ENCODE peak calls at places on chromosome 21, in seven cellular contexts. N is Peyer's patch, O is cardiac muscle cell, G is B cell, M is thoracic aorta, Q is fibroblast of the aortic adventitia, P is upper lobe of right lung. Z is an unnamed sample.

GRCh38 chr21:26909972-26910371 is 56.9 kb downstream of the ADAMTS5 start:
- DNase-seq in N (no peak), O (peak), G (no peak), M (no peak), Q (no peak), P (no peak), Z (peak)

GRCh38 chr21:22609802-22610201 is 1611.6 kb downstream of the NCAM2 start:
- DNase-seq in N (no peak), O (no peak), G (no peak), M (no peak), Q (no peak), P (no peak), Z (no peak)

GRCh38 chr21:38661296-38662223 is 144.2 kb upstream of the ETS2 start:
- DNase-seq in N (peak), O (peak), G (peak), M (no peak), Q (peak), P (peak), Z (peak)

GRCh38 chr21:46613391-46613790 is 8.5 kb upstream of the S100B start:
- DNase-seq in N (no peak), O (no peak), G (no peak), M (no peak), Q (no peak), P (no peak), Z (no peak)

GRCh38 chr21:31885146-31885545 is 12.3 kb downstream of the HUNK start:
- DNase-seq in N (no peak), O (no peak), G (no peak), M (no peak), Q (no peak), P (no peak), Z (no peak)

GRCh38 chr21:32626633-32627196 is 14.5 kb upstream of the CFAP298 start:
- DNase-seq in N (no peak), O (peak), G (no peak), M (no peak), Q (peak), P (no peak), Z (peak)

GRCh38 chr21:42220138-42220701 is 1.3 kb downstream of the ABCG1 start:
- DNase-seq in N (peak), O (peak), G (peak), M (no peak), Q (peak), P (no peak), Z (peak)

GRCh38 chr21:20997633-20998455 is at the start of gene NCAM2:
- DNase-seq in N (peak), O (peak), G (peak), M (no peak), Q (peak), P (peak), Z (peak)

GRCh38 chr21:29453511-29453910 is 154.8 kb downstream of the BACH1 start:
- DNase-seq in N (no peak), O (no peak), G (no peak), M (no peak), Q (no peak), P (no peak), Z (no peak)

GRCh38 chr21:16363563-16363962 is 633.8 kb downstream of the USP25 start:
- DNase-seq in N (no peak), O (no peak), G (no peak), M (no peak), Q (no peak), P (no peak), Z (no peak)

GRCh38 chr21:24023936-24024335 is 1583.3 kb downstream of the MRPL39 start:
- DNase-seq in N (no peak), O (no peak), G (no peak), M (no peak), Q (no peak), P (no peak), Z (no peak)

GRCh38 chr21:39251326-39251725 is 62.1 kb downstream of the BRWD1 start:
- DNase-seq in N (no peak), O (peak), G (no peak), M (no peak), Q (peak), P (no peak), Z (no peak)

GRCh38 chr21:41601573-41602371 is 93.8 kb upstream of the TMPRSS2 start:
- DNase-seq in N (no peak), O (peak), G (no peak), M (no peak), Q (peak), P (peak), Z (no peak)

GRCh38 chr21:31397515-31397926 is 53.5 kb upstream of the TIAM1 start:
- DNase-seq in N (no peak), O (peak), G (no peak), M (no peak), Q (peak), P (no peak), Z (no peak)

GRCh38 chr21:34795152-34796141 is 126.7 kb downstream of the CLIC6 start:
- DNase-seq in N (peak), O (peak), G (no peak), M (no peak), Q (peak), P (no peak), Z (no peak)

GRCh38 chr21:18759751-18760161 is 356.2 kb upstream of the TMPRSS15 start:
- DNase-seq in N (no peak), O (no peak), G (no peak), M (no peak), Q (no peak), P (no peak), Z (no peak)

GRCh38 chr21:33412832-33413519 is 9.8 kb downstream of the IFNGR2 start:
- DNase-seq in N (peak), O (no peak), G (no peak), M (no peak), Q (no peak), P (no peak), Z (no peak)

GRCh38 chr21:28793043-28793442 is 199.6 kb downstream of the LTN1 start:
- DNase-seq in N (no peak), O (peak), G (no peak), M (no peak), Q (peak), P (no peak), Z (peak)

GRCh38 chr21:35357041-35357780 is 308.1 kb upstream of the RUNX1 start:
- DNase-seq in N (no peak), O (no peak), G (no peak), M (no peak), Q (no peak), P (no peak), Z (no peak)

GRCh38 chr21:40315647-40316046 is 448.4 kb downstream of the PCP4 start:
- DNase-seq in N (no peak), O (no peak), G (no peak), M (no peak), Q (no peak), P (no peak), Z (no peak)

GRCh38 chr21:41766051-41766882 is 585 bp downstream of the RIPK4 start:
- DNase-seq in N (peak), O (peak), G (peak), M (no peak), Q (no peak), P (no peak), Z (no peak)

GRCh38 chr21:32674731-32675130 is 53.1 kb downstream of the SYNJ1 start:
- DNase-seq in N (no peak), O (no peak), G (no peak), M (no peak), Q (no peak), P (no peak), Z (no peak)

GRCh38 chr21:44800103-44800502 is 1.5 kb downstream of the UBE2G2 start:
- DNase-seq in N (no peak), O (peak), G (no peak), M (no peak), Q (peak), P (no peak), Z (no peak)
- TF ChIP-seq CTCF in N (peak), O (peak), G (no peak), M (no peak), Q (peak), P (peak), Z (peak)

GRCh38 chr21:43727571-43728466 is 8.9 kb downstream of the PDXK start:
- DNase-seq in N (peak), O (peak), G (peak), M (no peak), Q (no peak), P (peak), Z (no peak)
- TF ChIP-seq CTCF in N (no peak), O (peak), G (no peak), M (no peak), Q (no peak), P (peak), Z (peak)

GRCh38 chr21:44578371-44579055 is 1.9 kb downstream of the KRTAP10-5 start:
- DNase-seq in N (no peak), O (no peak), G (no peak), M (no peak), Q (no peak), P (peak), Z (no peak)

GRCh38 chr21:44576025-44576420 is 2.5 kb downstream of the KRTAP10-4 start:
- DNase-seq in N (no peak), O (no peak), G (no peak), M (no peak), Q (no peak), P (no peak), Z (no peak)

GRCh38 chr21:44574457-44575306 is 1.2 kb downstream of the KRTAP10-4 start:
- DNase-seq in N (peak), O (no peak), G (no peak), M (no peak), Q (no peak), P (peak), Z (no peak)

GRCh38 chr21:44572959-44573583 is 458 bp upstream of the KRTAP10-4 start:
- DNase-seq in N (no peak), O (no peak), G (no peak), M (no peak), Q (no peak), P (peak), Z (peak)

DNA sequence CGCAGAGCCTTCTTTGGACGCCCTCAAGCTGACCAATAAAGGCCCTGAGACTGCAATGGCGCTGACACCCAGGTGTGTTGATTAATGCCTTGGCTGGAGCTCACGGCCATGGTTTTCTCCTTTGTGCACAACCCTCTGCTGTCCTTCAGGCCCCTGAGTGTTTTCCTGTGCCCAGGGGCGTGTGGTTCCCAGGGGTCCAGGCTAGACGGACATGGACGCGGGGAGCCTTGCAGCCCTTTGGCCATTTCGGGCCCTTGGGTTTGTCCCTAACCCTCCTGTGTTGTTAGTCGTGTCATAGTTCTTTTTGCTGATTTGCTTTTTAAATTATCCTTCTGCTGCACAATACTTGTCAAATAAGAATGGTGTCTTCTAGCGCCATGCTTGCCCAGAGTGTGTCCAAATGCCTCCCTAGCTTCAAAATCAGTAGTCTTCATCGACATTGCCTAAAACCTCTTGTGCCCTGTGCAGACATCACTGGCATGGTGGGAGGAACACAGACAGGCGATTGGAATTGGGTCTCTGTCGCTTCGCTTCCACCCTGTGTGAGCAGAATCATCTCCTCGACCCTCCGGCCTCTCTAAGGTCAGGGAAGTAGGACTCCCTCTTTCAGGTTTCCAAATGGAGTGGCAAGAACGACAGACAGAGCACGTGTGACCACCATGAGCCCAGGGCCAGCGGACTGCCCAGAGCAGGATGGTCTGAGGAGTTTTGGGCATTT is 1.9 kb downstream of the KRTAP10-4 start:
- DNase-seq in N (no peak), O (no peak), G (no peak), M (no peak), Q (no peak), P (no peak), Z (no peak)
- TF ChIP-seq CTCF in N (no peak), O (no peak), G (no peak), M (no peak), Q (no peak), P (no peak), Z (no peak)

GRCh38 chr21:19781881-19782652 is 1216.1 kb upstream of the NCAM2 start:
- DNase-seq in N (no peak), O (no peak), G (no peak), M (no peak), Q (no peak), P (no peak), Z (no peak)
- TF ChIP-seq CTCF in N (no peak), O (no peak), G (no peak), M (no peak), Q (no peak), P (no peak), Z (no peak)

GRCh38 chr21:17513214-17514123 is 626 bp downstream of the CXADR start:
- DNase-seq in N (peak), O (peak), G (no peak), M (no peak), Q (peak), P (peak), Z (peak)
- TF ChIP-seq CTCF in N (no peak), O (no peak), G (no peak), M (no peak), Q (no peak), P (no peak), Z (no peak)

DNA sequence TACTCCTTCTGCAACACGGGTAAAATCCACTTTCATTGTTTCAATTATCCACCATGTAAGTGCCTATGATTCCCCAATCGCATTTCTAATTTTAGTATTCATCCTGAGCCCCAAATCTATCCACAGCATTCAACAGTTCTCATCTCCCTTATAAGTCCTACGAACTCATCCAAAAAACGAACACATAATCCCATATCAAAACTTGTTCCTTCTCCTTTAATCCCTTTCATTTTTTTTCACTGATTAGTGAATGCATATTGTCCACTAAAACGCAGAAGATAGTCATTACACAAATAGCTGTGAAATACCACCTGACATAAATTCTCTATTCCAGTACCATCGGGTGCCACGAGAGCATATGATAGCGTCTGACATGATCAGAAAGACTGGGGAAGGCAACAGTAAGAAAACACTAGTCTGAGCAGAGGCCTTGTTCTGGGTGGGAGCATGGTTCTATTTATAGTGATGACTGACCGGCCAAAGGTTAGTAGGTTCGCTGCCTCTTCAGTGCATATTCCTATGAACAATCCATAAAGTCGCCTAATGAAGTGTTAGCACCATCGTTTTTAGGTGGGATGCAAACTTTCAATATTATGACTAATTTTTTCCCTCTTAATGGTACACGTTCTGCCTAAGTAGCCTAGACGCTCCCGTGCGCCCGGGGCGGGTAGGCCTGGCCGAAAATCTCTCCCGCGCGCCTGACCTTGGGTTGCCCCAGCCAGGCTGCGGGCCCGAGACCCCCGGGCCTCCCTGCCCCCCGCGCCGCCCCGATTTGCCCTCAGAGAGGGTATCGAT is 648 bp downstream of the ATP5PF start:
- DNase-seq in N (no peak), O (peak), G (no peak), M (no peak), Q (peak), P (peak), Z (peak)
- TF ChIP-seq CTCF in N (no peak), O (no peak), G (no peak), M (no peak), Q (no peak), P (no peak), Z (no peak)

DNA sequence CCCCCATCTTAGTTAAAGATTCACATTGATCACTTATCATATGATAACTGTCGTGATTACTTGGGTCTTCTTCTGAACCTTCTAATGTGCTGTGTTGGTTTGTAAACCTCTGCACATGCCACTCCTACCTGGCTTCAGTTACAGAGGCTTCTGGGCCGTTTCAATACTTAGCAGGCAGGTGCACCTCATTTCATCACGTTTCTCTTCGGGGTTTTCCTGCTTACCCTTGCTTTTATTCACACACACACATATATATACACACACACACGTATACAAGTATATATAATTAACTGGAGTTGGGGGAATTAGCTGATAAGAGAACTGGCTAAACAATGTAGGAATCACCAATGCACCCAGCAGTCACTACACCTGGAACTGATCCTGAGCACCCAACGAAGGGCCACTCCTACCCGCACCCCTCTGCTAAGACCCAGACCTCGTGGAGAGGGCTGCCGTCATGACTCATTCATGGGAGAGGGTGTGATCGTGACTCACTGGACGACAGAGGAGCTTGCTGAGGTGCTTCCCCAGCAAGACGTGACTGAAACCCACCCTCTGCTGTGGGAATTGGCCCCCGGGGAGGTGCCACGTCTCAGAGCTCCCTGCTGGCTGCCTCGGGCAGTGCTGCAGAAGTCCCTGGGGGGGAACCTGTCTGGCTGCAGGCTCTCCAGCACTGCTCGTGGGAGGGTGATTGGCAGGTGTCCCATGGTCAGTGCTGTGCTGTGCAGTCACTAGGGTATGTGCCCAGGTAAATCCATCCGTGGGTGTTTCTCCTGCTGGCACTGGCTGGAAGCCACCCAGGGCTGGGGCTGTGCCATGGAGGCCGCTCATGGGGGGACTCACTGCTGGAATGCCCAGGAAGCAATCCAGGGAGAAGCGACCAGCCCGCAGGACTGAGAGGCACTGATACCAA is 166.6 kb downstream of the DYRK1A start:
- DNase-seq in N (no peak), O (no peak), G (no peak), M (no peak), Q (peak), P (no peak), Z (peak)
- TF ChIP-seq CTCF in N (no peak), O (no peak), G (no peak), M (no peak), Q (no peak), P (no peak), Z (peak)

GRCh38 chr21:36661511-36662309 is 37.2 kb upstream of the SIM2 start:
- DNase-seq in N (no peak), O (peak), G (no peak), M (no peak), Q (peak), P (no peak), Z (peak)
- TF ChIP-seq CTCF in N (peak), O (peak), G (no peak), M (no peak), Q (peak), P (peak), Z (peak)

DNA sequence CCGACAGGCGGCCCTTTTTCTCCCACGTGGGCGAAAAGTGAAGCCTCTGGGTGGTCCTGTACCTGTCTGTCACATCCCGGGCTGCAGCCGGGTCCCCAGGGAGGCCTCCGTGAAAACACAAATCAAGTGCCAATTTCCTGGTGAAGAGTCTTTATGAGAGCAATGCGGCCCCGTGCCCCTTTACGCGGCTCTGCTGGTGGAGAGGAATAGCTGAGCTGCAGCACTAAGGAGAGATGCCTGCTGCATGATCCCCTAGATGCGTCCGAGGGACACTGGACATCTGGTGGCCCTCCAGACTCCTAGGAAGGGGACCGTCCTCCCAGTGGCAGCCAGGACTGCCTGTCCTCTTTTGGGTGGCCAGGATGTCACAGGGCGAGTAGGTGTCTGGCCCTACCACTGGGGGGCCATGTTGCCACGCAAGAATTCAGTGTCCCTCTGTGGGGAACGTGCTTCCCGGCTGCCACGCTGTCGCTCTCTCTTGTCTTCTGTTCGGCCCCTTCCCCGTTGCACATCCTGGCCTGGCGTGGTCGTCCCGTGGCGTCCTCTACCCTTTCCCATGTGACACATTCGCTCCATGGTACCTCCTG is 38.7 kb downstream of the COL18A1 start:
- DNase-seq in N (no peak), O (no peak), G (no peak), M (no peak), Q (no peak), P (no peak), Z (no peak)
- TF ChIP-seq CTCF in N (no peak), O (no peak), G (no peak), M (no peak), Q (peak), P (no peak), Z (peak)